ENCODE peak calls at places on chromosomes 3 and 15, in seven cellular contexts. E is ELR, H is DMS 273 treated with DMSO at 0.1 percent for 48 hours, D is hypothalamus, Z is IMR-90, W is neural progenitor cell, A is NCI-H1105 treated with DMSO at 0.1 percent for 48 hours. K is an unnamed sample.

GRCh38 chr15:37773111-37773860 is 161.2 kb upstream of the TMCO5A start:
- DNase-seq in W (no peak), Z (peak), A (no peak), D (no peak), E (peak), H (no peak), K (no peak)

GRCh38 chr15:88835119-88835518 is 31.9 kb downstream of the ACAN start:
- DNase-seq in W (no peak), A (no peak), Z (peak), H (no peak), E (no peak), D (no peak), K (no peak)

GRCh38 chr3:70832035-70832795 is 519.8 kb upstream of the MDFIC2 start:
- DNase-seq in W (no peak), A (no peak), H (no peak), Z (peak), E (peak), D (no peak), K (peak)

GRCh38 chr15:27438403-27439375 is 467.7 kb downstream of the GABRG3 start:
- DNase-seq in W (no peak), E (no peak), A (no peak), Z (no peak), H (no peak), D (no peak), K (no peak)

GRCh38 chr3:18657858-18658820 is 233.0 kb upstream of the SATB1 start:
- DNase-seq in Z (no peak), D (no peak), E (no peak), A (no peak), W (no peak), H (no peak), K (no peak)

GRCh38 chr15:29612701-29613100 is 209.6 kb downstream of the TJP1 start:
- DNase-seq in H (no peak), D (no peak), Z (peak), W (no peak), E (peak), A (no peak), K (peak)

GRCh38 chr3:42250761-42251160 is 15.2 kb downstream of the CCK start:
- DNase-seq in D (no peak), Z (no peak), H (no peak), A (no peak), W (no peak), E (no peak), K (no peak)

GRCh38 chr3:46017720-46018119 is 9.6 kb downstream of the XCR1 start:
- DNase-seq in H (no peak), E (peak), Z (no peak), A (no peak), W (no peak), D (no peak), K (no peak)

GRCh38 chr3:150314248-150315027 is 93.7 kb upstream of the TSC22D2 start:
- DNase-seq in A (no peak), D (no peak), E (no peak), W (no peak), H (no peak), Z (no peak), K (no peak)

GRCh38 chr3:66800941-66801545 is 197.1 kb upstream of the KBTBD8 start:
- DNase-seq in H (no peak), W (no peak), D (no peak), A (no peak), Z (peak), E (peak), K (no peak)

GRCh38 chr3:195929452-195929851 is 21.1 kb upstream of the TNK2 start:
- DNase-seq in Z (no peak), W (no peak), E (no peak), D (no peak), H (no peak), A (no peak), K (no peak)

GRCh38 chr15:68791431-68792283 is 29.0 kb downstream of the ANP32A start:
- DNase-seq in D (no peak), Z (no peak), W (no peak), A (no peak), E (no peak), H (no peak), K (no peak)

GRCh38 chr3:175270199-175270837 is 411.2 kb downstream of the NAALADL2 start:
- DNase-seq in Z (peak), W (no peak), D (no peak), E (peak), A (peak), H (peak), K (peak)

GRCh38 chr3:48747015-48747615 is 30.1 kb upstream of the IP6K2 start:
- DNase-seq in W (no peak), E (no peak), Z (no peak), A (no peak), D (no peak), H (no peak), K (no peak)

GRCh38 chr3:98971183-98971681 is 69.7 kb upstream of the DCBLD2 start:
- DNase-seq in A (no peak), D (no peak), W (no peak), H (no peak), Z (peak), E (peak), K (peak)